ENCODE peak calls at places on chromosomes 12 and 14, in ten cellular contexts. One of them, this sample, is unnamed.

GRCh38 chr14:37678916-37679315 is 83.5 kb downstream of the TTC6 start:
- DNase-seq in coronary artery: no peak
- DNase-seq in choroid plexus epithelial cell: peak
- DNase-seq in tibial nerve: no peak
- DNase-seq in adrenal gland: no peak
- DNase-seq in left ventricle myocardium inferior: no peak
- DNase-seq in foreskin fibroblast: no peak
- DNase-seq in lower lobe of right lung: no peak
- DNase-seq in HFF-Myc: no peak
- DNase-seq in Peyer's patch: no peak
- DNase-seq in this sample: peak

GRCh38 chr12:116609715-116610114 is 50.5 kb downstream of the MAP1LC3B2 start:
- DNase-seq in foreskin fibroblast: peak
- DNase-seq in HFF-Myc: no peak
- DNase-seq in Peyer's patch: peak
- DNase-seq in tibial nerve: no peak
- DNase-seq in coronary artery: no peak
- DNase-seq in choroid plexus epithelial cell: no peak
- DNase-seq in left ventricle myocardium inferior: no peak
- DNase-seq in lower lobe of right lung: no peak
- DNase-seq in adrenal gland: no peak
- DNase-seq in this sample: no peak

GRCh38 chr12:48002773-48003218 is 1.5 kb downstream of the COL2A1 start:
- DNase-seq in Peyer's patch: no peak
- DNase-seq in adrenal gland: no peak
- DNase-seq in HFF-Myc: no peak
- DNase-seq in foreskin fibroblast: peak
- DNase-seq in tibial nerve: no peak
- DNase-seq in coronary artery: no peak
- DNase-seq in left ventricle myocardium inferior: no peak
- DNase-seq in choroid plexus epithelial cell: peak
- DNase-seq in lower lobe of right lung: no peak
- DNase-seq in this sample: peak

GRCh38 chr12:26226629-26227375 is 31.4 kb downstream of the SSPN start:
- DNase-seq in tibial nerve: no peak
- DNase-seq in HFF-Myc: no peak
- DNase-seq in coronary artery: no peak
- DNase-seq in left ventricle myocardium inferior: peak
- DNase-seq in Peyer's patch: no peak
- DNase-seq in lower lobe of right lung: no peak
- DNase-seq in choroid plexus epithelial cell: peak
- DNase-seq in foreskin fibroblast: peak
- DNase-seq in adrenal gland: peak
- DNase-seq in this sample: peak

GRCh38 chr12:64457036-64457435 is 5.1 kb downstream of the TBK1 start:
- DNase-seq in left ventricle myocardium inferior: no peak
- DNase-seq in HFF-Myc: no peak
- DNase-seq in tibial nerve: no peak
- DNase-seq in Peyer's patch: no peak
- DNase-seq in coronary artery: no peak
- DNase-seq in choroid plexus epithelial cell: peak
- DNase-seq in foreskin fibroblast: no peak
- DNase-seq in lower lobe of right lung: no peak
- DNase-seq in adrenal gland: no peak
- DNase-seq in this sample: no peak

GRCh38 chr12:28974890-28975289 is 174.2 kb upstream of the FAR2 start:
- DNase-seq in foreskin fibroblast: no peak
- DNase-seq in adrenal gland: no peak
- DNase-seq in Peyer's patch: no peak
- DNase-seq in lower lobe of right lung: no peak
- DNase-seq in tibial nerve: no peak
- DNase-seq in coronary artery: no peak
- DNase-seq in HFF-Myc: no peak
- DNase-seq in left ventricle myocardium inferior: no peak
- DNase-seq in choroid plexus epithelial cell: no peak
- DNase-seq in this sample: no peak

GRCh38 chr12:45409966-45410365 is 194.1 kb downstream of the ANO6 start:
- DNase-seq in left ventricle myocardium inferior: no peak
- DNase-seq in Peyer's patch: no peak
- DNase-seq in adrenal gland: no peak
- DNase-seq in coronary artery: no peak
- DNase-seq in tibial nerve: no peak
- DNase-seq in choroid plexus epithelial cell: no peak
- DNase-seq in HFF-Myc: no peak
- DNase-seq in lower lobe of right lung: no peak
- DNase-seq in foreskin fibroblast: peak
- DNase-seq in this sample: peak

GRCh38 chr14:22570132-22570949 is 18.7 kb downstream of the DAD1 start:
- DNase-seq in lower lobe of right lung: no peak
- DNase-seq in choroid plexus epithelial cell: peak
- DNase-seq in adrenal gland: peak
- DNase-seq in left ventricle myocardium inferior: no peak
- DNase-seq in tibial nerve: peak
- DNase-seq in HFF-Myc: no peak
- DNase-seq in Peyer's patch: peak
- DNase-seq in coronary artery: no peak
- DNase-seq in foreskin fibroblast: peak
- DNase-seq in this sample: peak

GRCh38 chr14:64294672-64295413 is 672 bp upstream of the ESR2 start:
- DNase-seq in Peyer's patch: peak
- DNase-seq in left ventricle myocardium inferior: peak
- DNase-seq in coronary artery: no peak
- DNase-seq in lower lobe of right lung: peak
- DNase-seq in adrenal gland: peak
- DNase-seq in foreskin fibroblast: peak
- DNase-seq in tibial nerve: peak
- DNase-seq in HFF-Myc: no peak
- DNase-seq in choroid plexus epithelial cell: peak
- DNase-seq in this sample: peak
- H3K4me3 ChIP-seq in Peyer's patch: peak
- H3K4me3 ChIP-seq in left ventricle myocardium inferior: peak
- H3K4me3 ChIP-seq in coronary artery: peak
- H3K4me3 ChIP-seq in lower lobe of right lung: peak
- H3K4me3 ChIP-seq in adrenal gland: no peak
- H3K4me3 ChIP-seq in foreskin fibroblast: peak
- H3K4me3 ChIP-seq in tibial nerve: peak
- H3K4me3 ChIP-seq in HFF-Myc: peak
- H3K4me3 ChIP-seq in choroid plexus epithelial cell: peak
- H3K4me3 ChIP-seq in this sample: peak

DNA sequence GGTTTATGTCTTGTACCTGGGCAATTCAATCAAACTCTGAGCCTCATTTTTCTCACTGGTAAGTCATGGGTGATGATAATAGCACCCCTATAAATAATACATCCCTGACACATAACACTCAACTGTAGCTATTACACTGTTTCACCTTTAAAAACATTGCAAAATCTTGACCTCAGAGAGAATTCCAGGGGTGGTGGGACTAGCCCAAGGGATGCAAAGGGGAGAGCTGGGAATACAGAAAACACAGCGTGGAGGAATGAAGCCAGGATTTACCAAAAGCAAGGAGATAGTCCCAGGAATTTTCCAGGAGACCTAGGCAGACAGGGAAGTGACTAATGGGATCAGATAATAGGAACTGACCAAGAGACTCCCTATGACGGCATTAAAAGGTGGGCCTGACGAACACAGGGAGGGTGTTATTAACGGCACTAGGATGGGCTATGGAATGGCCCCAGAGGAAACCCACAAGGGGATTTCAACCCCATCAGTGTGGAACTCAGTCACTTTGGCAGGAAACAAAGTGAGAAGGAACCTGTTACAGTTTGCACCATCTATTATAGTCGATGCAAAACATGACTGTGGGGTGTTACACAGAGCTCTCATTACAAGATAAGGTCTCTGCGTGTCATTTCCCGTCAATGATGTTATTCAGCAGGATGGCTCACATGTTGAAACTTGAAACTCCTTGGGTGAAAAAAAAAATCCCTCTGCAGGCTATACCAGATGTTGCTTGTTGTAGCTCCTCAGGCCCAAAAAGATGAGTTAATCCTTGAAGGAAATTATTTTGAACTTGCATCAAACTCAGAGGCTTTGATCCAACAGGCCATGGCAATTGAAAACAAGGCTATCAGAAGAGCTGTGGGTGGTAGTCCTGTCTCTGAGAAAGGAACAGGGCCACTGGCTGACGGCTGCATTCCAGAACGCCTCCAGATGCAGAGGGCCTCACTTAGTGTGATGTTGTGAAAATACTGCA is 58.7 kb downstream of the DRAM1 start:
- DNase-seq in lower lobe of right lung: no peak
- DNase-seq in adrenal gland: peak
- DNase-seq in foreskin fibroblast: peak
- DNase-seq in HFF-Myc: peak
- DNase-seq in choroid plexus epithelial cell: peak
- DNase-seq in coronary artery: peak
- DNase-seq in tibial nerve: peak
- DNase-seq in Peyer's patch: no peak
- DNase-seq in left ventricle myocardium inferior: peak
- DNase-seq in this sample: peak
- TF ChIP-seq CTCF in lower lobe of right lung: no peak
- TF ChIP-seq CTCF in adrenal gland: no peak
- TF ChIP-seq CTCF in foreskin fibroblast: no peak
- TF ChIP-seq CTCF in HFF-Myc: no peak
- TF ChIP-seq CTCF in choroid plexus epithelial cell: peak
- TF ChIP-seq CTCF in coronary artery: no peak
- TF ChIP-seq CTCF in tibial nerve: no peak
- TF ChIP-seq CTCF in Peyer's patch: no peak
- TF ChIP-seq CTCF in left ventricle myocardium inferior: no peak
- TF ChIP-seq CTCF in this sample: no peak

GRCh38 chr14:93732524-93732923 is 55.8 kb downstream of the PRIMA1 start:
- DNase-seq in coronary artery: no peak
- DNase-seq in tibial nerve: no peak
- DNase-seq in foreskin fibroblast: no peak
- DNase-seq in left ventricle myocardium inferior: no peak
- DNase-seq in lower lobe of right lung: no peak
- DNase-seq in choroid plexus epithelial cell: no peak
- DNase-seq in HFF-Myc: no peak
- DNase-seq in adrenal gland: no peak
- DNase-seq in Peyer's patch: no peak
- DNase-seq in this sample: no peak

GRCh38 chr14:93733646-93734045 is 54.6 kb downstream of the PRIMA1 start:
- DNase-seq in adrenal gland: no peak
- DNase-seq in lower lobe of right lung: no peak
- DNase-seq in HFF-Myc: no peak
- DNase-seq in Peyer's patch: no peak
- DNase-seq in left ventricle myocardium inferior: no peak
- DNase-seq in tibial nerve: no peak
- DNase-seq in choroid plexus epithelial cell: no peak
- DNase-seq in coronary artery: no peak
- DNase-seq in foreskin fibroblast: no peak
- DNase-seq in this sample: no peak

GRCh38 chr14:93734961-93735360 is 53.3 kb downstream of the PRIMA1 start:
- DNase-seq in lower lobe of right lung: no peak
- DNase-seq in tibial nerve: no peak
- DNase-seq in coronary artery: no peak
- DNase-seq in choroid plexus epithelial cell: no peak
- DNase-seq in HFF-Myc: no peak
- DNase-seq in Peyer's patch: no peak
- DNase-seq in foreskin fibroblast: no peak
- DNase-seq in left ventricle myocardium inferior: no peak
- DNase-seq in adrenal gland: no peak
- DNase-seq in this sample: no peak

GRCh38 chr14:93733231-93733630 is 55.1 kb downstream of the PRIMA1 start:
- DNase-seq in Peyer's patch: no peak
- DNase-seq in left ventricle myocardium inferior: no peak
- DNase-seq in choroid plexus epithelial cell: no peak
- DNase-seq in lower lobe of right lung: no peak
- DNase-seq in tibial nerve: no peak
- DNase-seq in coronary artery: no peak
- DNase-seq in HFF-Myc: no peak
- DNase-seq in adrenal gland: no peak
- DNase-seq in foreskin fibroblast: no peak
- DNase-seq in this sample: no peak

DNA sequence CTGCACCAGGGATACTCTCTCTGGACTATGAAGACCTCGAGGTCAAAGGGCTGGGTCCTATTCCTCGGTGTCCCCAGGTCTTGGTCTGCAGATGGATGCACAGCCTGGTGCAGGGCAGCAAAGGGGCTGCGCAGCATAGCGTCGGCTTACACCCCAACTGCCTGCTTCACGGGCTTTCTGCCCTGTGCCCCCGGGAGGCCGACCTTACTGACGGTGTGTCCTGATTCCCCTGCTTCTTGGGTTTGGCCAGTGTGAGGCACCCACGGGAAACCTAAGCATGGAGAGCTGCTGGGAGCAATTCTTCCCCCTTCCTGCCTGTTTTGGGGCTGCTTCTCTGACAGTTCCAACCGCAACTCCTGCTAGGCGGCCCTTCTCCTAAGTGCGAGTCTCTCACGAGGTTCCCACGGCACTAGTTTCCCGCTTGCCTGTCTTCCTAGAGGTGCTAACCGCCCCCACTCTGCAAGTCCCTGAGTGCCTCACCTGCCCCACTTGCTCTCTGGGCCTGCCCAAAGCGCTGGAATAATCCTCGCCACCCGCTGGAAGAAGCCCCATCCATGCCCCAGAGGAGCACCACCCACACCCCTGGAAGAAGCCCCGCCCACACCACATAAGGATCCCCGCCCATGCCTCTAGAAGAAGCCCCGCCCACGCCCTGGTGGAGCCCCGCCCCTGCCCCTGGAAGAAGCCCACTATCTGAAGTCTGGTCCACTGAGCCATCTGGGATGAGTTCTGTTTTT is 54.0 kb downstream of the PRIMA1 start:
- DNase-seq in foreskin fibroblast: no peak
- DNase-seq in coronary artery: no peak
- DNase-seq in HFF-Myc: no peak
- DNase-seq in left ventricle myocardium inferior: no peak
- DNase-seq in choroid plexus epithelial cell: no peak
- DNase-seq in Peyer's patch: no peak
- DNase-seq in lower lobe of right lung: no peak
- DNase-seq in adrenal gland: no peak
- DNase-seq in tibial nerve: no peak
- DNase-seq in this sample: no peak
- H3K4me3 ChIP-seq in foreskin fibroblast: no peak
- H3K4me3 ChIP-seq in coronary artery: no peak
- H3K4me3 ChIP-seq in HFF-Myc: no peak
- H3K4me3 ChIP-seq in left ventricle myocardium inferior: no peak
- H3K4me3 ChIP-seq in choroid plexus epithelial cell: no peak
- H3K4me3 ChIP-seq in Peyer's patch: no peak
- H3K4me3 ChIP-seq in lower lobe of right lung: no peak
- H3K4me3 ChIP-seq in adrenal gland: no peak
- H3K4me3 ChIP-seq in tibial nerve: no peak
- H3K4me3 ChIP-seq in this sample: no peak

GRCh38 chr12:2754208-2754607 is 40.6 kb upstream of the FKBP4 start:
- DNase-seq in tibial nerve: no peak
- DNase-seq in choroid plexus epithelial cell: no peak
- DNase-seq in foreskin fibroblast: no peak
- DNase-seq in coronary artery: no peak
- DNase-seq in left ventricle myocardium inferior: no peak
- DNase-seq in lower lobe of right lung: no peak
- DNase-seq in HFF-Myc: no peak
- DNase-seq in Peyer's patch: no peak
- DNase-seq in adrenal gland: no peak
- DNase-seq in this sample: no peak

GRCh38 chr12:2753536-2753935 is 41.2 kb upstream of the FKBP4 start:
- DNase-seq in tibial nerve: no peak
- DNase-seq in adrenal gland: no peak
- DNase-seq in HFF-Myc: no peak
- DNase-seq in foreskin fibroblast: no peak
- DNase-seq in Peyer's patch: no peak
- DNase-seq in lower lobe of right lung: no peak
- DNase-seq in choroid plexus epithelial cell: no peak
- DNase-seq in left ventricle myocardium inferior: no peak
- DNase-seq in coronary artery: peak
- DNase-seq in this sample: no peak

GRCh38 chr12:2751686-2752085 is 43.1 kb upstream of the FKBP4 start:
- DNase-seq in foreskin fibroblast: no peak
- DNase-seq in left ventricle myocardium inferior: no peak
- DNase-seq in HFF-Myc: no peak
- DNase-seq in lower lobe of right lung: no peak
- DNase-seq in Peyer's patch: no peak
- DNase-seq in adrenal gland: no peak
- DNase-seq in tibial nerve: no peak
- DNase-seq in coronary artery: no peak
- DNase-seq in choroid plexus epithelial cell: no peak
- DNase-seq in this sample: no peak

GRCh38 chr12:2751230-2751629 is 43.5 kb upstream of the FKBP4 start:
- DNase-seq in foreskin fibroblast: no peak
- DNase-seq in HFF-Myc: no peak
- DNase-seq in left ventricle myocardium inferior: no peak
- DNase-seq in tibial nerve: no peak
- DNase-seq in coronary artery: no peak
- DNase-seq in Peyer's patch: no peak
- DNase-seq in choroid plexus epithelial cell: no peak
- DNase-seq in lower lobe of right lung: no peak
- DNase-seq in adrenal gland: no peak
- DNase-seq in this sample: no peak

DNA sequence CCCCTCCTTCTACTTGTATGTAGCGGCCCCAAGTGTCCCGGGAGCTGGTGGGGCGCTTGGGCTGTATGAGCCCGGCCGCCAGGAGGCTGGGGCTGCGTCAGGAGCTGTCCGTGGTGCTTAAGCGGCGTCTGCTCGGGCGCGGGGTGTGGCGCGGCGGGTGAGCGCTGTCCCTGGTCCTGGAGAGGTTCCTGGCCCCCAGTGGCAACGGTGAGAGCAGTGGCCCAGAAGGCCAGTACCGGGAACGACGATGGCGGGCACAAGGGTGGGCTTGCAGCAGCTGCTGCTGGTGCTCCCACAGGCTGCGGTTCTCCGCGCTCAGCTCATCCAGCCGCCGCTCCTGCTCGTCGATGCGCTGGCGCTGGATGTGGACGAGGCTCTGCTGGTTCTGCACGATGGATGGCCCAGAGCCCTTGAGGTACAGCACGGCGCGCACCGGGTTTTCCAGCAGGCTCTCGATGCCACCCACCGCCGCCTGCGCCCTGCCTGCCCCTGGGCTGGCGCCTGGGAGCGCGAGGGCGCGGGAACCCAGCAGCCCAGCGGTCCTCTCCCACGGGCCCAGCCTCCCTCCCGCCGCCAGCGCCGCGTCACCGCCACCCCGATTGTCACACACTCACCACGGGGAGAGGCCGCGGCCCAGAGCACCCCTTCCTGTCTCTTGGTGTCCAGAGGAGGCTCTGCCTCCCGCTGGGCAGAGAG is 41.9 kb upstream of the FKBP4 start:
- DNase-seq in Peyer's patch: peak
- DNase-seq in foreskin fibroblast: peak
- DNase-seq in HFF-Myc: peak
- DNase-seq in coronary artery: peak
- DNase-seq in left ventricle myocardium inferior: peak
- DNase-seq in adrenal gland: peak
- DNase-seq in tibial nerve: peak
- DNase-seq in lower lobe of right lung: peak
- DNase-seq in choroid plexus epithelial cell: peak
- DNase-seq in this sample: peak
- TF ChIP-seq CTCF in Peyer's patch: no peak
- TF ChIP-seq CTCF in foreskin fibroblast: peak
- TF ChIP-seq CTCF in HFF-Myc: peak
- TF ChIP-seq CTCF in coronary artery: no peak
- TF ChIP-seq CTCF in left ventricle myocardium inferior: peak
- TF ChIP-seq CTCF in adrenal gland: no peak
- TF ChIP-seq CTCF in tibial nerve: no peak
- TF ChIP-seq CTCF in lower lobe of right lung: no peak
- TF ChIP-seq CTCF in choroid plexus epithelial cell: no peak
- TF ChIP-seq CTCF in this sample: peak